ENCODE peak calls at places on chromosomes 6 and 20, in four cellular contexts. Z is HCT116, J is Panc1, T is SK-N-SH. K is an unnamed sample. For H3K4me1, the result is how much of the 10 kb centered on the place peaks cover.

GRCh38 chr6:139544699-139545052 is 170.2 kb upstream of the CITED2 start:
- DNase-seq in Z (no peak), J (no peak), T (no peak), K (no peak)

GRCh38 chr6:107690864-107691661 is 133.1 kb downstream of the SCML4 start:
- DNase-seq in Z (no peak), J (no peak), T (no peak), K (no peak)

GRCh38 chr20:57609086-57609841 is 11.0 kb downstream of the ZBP1 start:
- DNase-seq in Z (no peak), J (no peak), T (no peak), K (no peak)

GRCh38 chr6:69164564-69165252 is 529.6 kb downstream of the ADGRB3 start:
- DNase-seq in Z (no peak), J (no peak), T (peak), K (no peak)

GRCh38 chr20:54340667-54341081 is 132.8 kb downstream of the PFDN4 start:
- DNase-seq in Z (no peak), J (no peak), T (no peak), K (no peak)

GRCh38 chr6:121890307-121890910 is 455.0 kb downstream of the GJA1 start:
- DNase-seq in Z (no peak), J (no peak), T (no peak), K (no peak)

GRCh38 chr20:43667341-43668132 is 623 bp downstream of the MYBL2 start:
- DNase-seq in Z (no peak), J (no peak), T (peak), K (peak)

GRCh38 chr6:19999319-20000191 is 162.4 kb downstream of the ID4 start:
- DNase-seq in Z (peak), J (no peak), T (no peak), K (no peak)

GRCh38 chr6:151330130-151330715 is 61.1 kb downstream of the ZBTB2 start:
- DNase-seq in Z (no peak), J (no peak), T (peak), K (no peak)

GRCh38 chr6:20203561-20204528 is 8.4 kb downstream of the MBOAT1 start:
- DNase-seq in Z (no peak), J (no peak), T (no peak), K (no peak)

GRCh38 chr6:34638834-34639736 is 57.5 kb downstream of the ILRUN start:
- DNase-seq in Z (no peak), J (no peak), T (no peak), K (no peak)

GRCh38 chr6:14784596-14785360 is 461.1 kb upstream of the JARID2 start:
- DNase-seq in Z (no peak), J (no peak), T (no peak), K (peak)

GRCh38 chr6:4460595-4461475 is 315.4 kb upstream of the CDYL start:
- DNase-seq in Z (no peak), J (no peak), T (no peak), K (no peak)

GRCh38 chr6:113318553-113318952 is 538.6 kb upstream of the MARCKS start:
- DNase-seq in Z (no peak), J (no peak), T (no peak), K (no peak)

GRCh38 chr20:31559704-31560093 is 45.4 kb upstream of the ID1 start:
- DNase-seq in Z (no peak), J (no peak), T (no peak), K (no peak)

GRCh38 chr20:63212393-63212730 is 3.6 kb downstream of the YTHDF1 start:
- DNase-seq in Z (no peak), J (no peak), T (no peak), K (no peak)

GRCh38 chr20:44264287-44264686 is 17.2 kb downstream of the GDAP1L1 start:
- DNase-seq in Z (no peak), J (no peak), T (no peak), K (no peak)

GRCh38 chr6:31568537-31568961 is 3.5 kb upstream of the LTA start:
- DNase-seq in Z (no peak), J (no peak), T (no peak), K (no peak)

GRCh38 chr20:57611605-57612311 is 8.5 kb downstream of the ZBP1 start:
- DNase-seq in Z (no peak), J (no peak), T (no peak), K (no peak)

GRCh38 chr6:83057705-83058321 is 7.8 kb downstream of the UBE3D start:
- DNase-seq in Z (peak), J (no peak), T (peak), K (peak)

GRCh38 chr20:44921447-44921846 is 11.6 kb downstream of the PABPC1L start:
- DNase-seq in Z (no peak), J (no peak), T (no peak), K (no peak)

GRCh38 chr6:14429396-14429795 is 311.8 kb downstream of the CD83 start:
- DNase-seq in Z (no peak), J (no peak), T (no peak), K (no peak)

GRCh38 chr6:134303903-134304302 is 14.0 kb downstream of the SGK1 start:
- DNase-seq in Z (no peak), J (no peak), T (no peak), K (no peak)

GRCh38 chr6:63307581-63308246 is 12.1 kb downstream of the LGSN start:
- DNase-seq in Z (peak), J (peak), T (peak), K (no peak)

GRCh38 chr20:53926428-53927028 is 143.9 kb downstream of the BCAS1 start:
- DNase-seq in Z (no peak), J (peak), T (no peak), K (no peak)

GRCh38 chr6:35080821-35081425 is 60.2 kb downstream of the TCP11 start:
- DNase-seq in Z (no peak), J (no peak), T (no peak), K (no peak)

GRCh38 chr6:167984144-167984719 is 13.2 kb upstream of the KIF25 start:
- DNase-seq in Z (no peak), J (no peak), T (no peak), K (peak)

GRCh38 chr20:64139200-64140081 is 24.8 kb upstream of the MYT1 start:
- DNase-seq in Z (no peak), J (no peak), T (peak), K (no peak)

GRCh38 chr6:149806127-149806526 is 56.6 kb downstream of the PCMT1 start:
- DNase-seq in Z (no peak), J (no peak), T (no peak), K (no peak)

GRCh38 chr20:15756401-15756800 is 816.8 kb downstream of the KIF16B start:
- DNase-seq in Z (no peak), J (no peak), T (no peak), K (no peak)

GRCh38 chr20:24804481-24805206 is 144.4 kb upstream of the CST7 start:
- DNase-seq in Z (no peak), J (no peak), T (no peak), K (no peak)

GRCh38 chr20:34112600-34113061 is 588 bp upstream of the EIF2S2 start:
- DNase-seq in Z (no peak), J (no peak), T (peak), K (no peak)

GRCh38 chr20:49594143-49594928 is 26.4 kb upstream of the PTGIS start:
- DNase-seq in Z (no peak), J (no peak), T (no peak), K (no peak)

GRCh38 chr6:45493761-45494160 is 116.0 kb upstream of the SUPT3H start:
- DNase-seq in Z (no peak), J (no peak), T (no peak), K (no peak)
- H3K4me1 ChIP-seq in Z (under half), J (under half), T (under half), K (under half)

GRCh38 chr6:42981866-42982265 is 2.5 kb upstream of the PPP2R5D start:
- DNase-seq in Z (no peak), J (no peak), T (no peak), K (no peak)

GRCh38 chr6:42978793-42979522 is at the start of gene PEX6:
- DNase-seq in Z (peak), J (peak), T (peak), K (peak)

GRCh38 chr6:42979523-42980177 is 669 bp upstream of the PEX6 start:
- DNase-seq in Z (no peak), J (no peak), T (peak), K (no peak)

GRCh38 chr6:42974919-42975505 is 4.0 kb downstream of the PEX6 start:
- DNase-seq in Z (no peak), J (no peak), T (no peak), K (no peak)

DNA sequence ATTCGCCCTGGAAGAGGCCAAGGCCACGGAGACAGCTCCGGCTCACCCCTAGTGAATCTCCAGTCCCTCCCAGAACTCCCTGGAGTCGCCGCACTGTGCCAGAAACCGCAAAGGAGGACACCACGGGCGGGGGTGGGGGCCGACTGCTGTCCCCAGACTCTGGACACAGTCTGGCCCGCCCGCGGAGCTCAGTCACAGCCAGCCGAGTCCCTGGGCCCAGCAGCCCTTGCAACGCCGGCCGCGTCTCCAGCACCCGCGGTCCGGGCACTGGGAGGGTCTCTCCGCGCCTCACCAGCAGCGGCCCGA is 541 bp downstream of the PEX6 start:
- DNase-seq in Z (no peak), J (no peak), T (no peak), K (no peak)
- TF ChIP-seq SIN3A in Z (no peak), J (no peak), T (no peak), K (no peak)

DNA sequence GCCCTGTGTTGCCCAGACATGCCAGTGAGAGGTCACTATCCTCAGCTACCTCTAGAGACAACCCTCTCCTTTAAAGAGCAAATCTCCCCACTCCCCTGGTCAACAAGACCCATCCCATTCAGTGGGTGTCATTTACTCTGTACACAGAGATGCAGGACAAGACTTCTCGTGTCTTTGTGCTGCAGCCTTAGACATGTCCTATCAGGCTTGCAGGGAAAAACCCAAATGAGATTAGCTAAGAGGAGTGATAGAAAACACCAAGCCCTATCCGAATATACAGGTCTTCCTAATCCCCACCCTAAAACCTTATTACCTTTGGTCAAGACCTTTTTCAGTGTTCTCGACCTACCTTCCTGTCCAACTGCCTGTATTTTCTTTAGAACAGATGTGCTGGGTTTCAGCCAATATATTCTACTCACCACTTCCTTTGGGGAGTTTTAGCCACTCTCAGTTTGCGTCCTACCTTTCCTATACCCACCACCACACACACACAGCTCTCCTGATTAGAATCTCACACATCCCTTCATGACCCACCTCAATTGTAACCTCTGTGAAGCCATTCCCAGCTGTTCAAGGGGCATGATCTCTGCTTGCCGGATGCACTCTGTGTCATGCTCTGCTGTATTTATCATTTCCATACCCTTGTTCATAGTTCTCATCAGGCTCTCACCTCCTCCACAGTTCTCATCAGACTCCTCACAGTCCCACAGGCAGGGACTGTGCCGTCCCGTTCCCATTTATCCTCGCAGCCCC is 39.7 kb downstream of the TRAM2 start:
- DNase-seq in Z (no peak), J (no peak), T (no peak), K (no peak)
- H3K4me3 ChIP-seq in Z (no peak), J (no peak), T (no peak), K (no peak)

GRCh38 chr6:143742955-143743255 is 65.1 kb downstream of the PHACTR2 start:
- DNase-seq in Z (no peak), J (no peak), T (no peak), K (no peak)

GRCh38 chr6:143743256-143744166 is 65.7 kb downstream of the PHACTR2 start:
- DNase-seq in Z (no peak), J (no peak), T (no peak), K (no peak)

GRCh38 chr6:143741480-143741879 is 63.7 kb downstream of the PHACTR2 start:
- DNase-seq in Z (no peak), J (no peak), T (no peak), K (no peak)

GRCh38 chr6:143740213-143740612 is 62.4 kb downstream of the PHACTR2 start:
- DNase-seq in Z (no peak), J (no peak), T (no peak), K (no peak)

GRCh38 chr6:143742070-143742954 is 64.5 kb downstream of the PHACTR2 start:
- DNase-seq in Z (no peak), J (no peak), T (no peak), K (no peak)
- H3K4me1 ChIP-seq in Z (under half), J (half or more), T (under half), K (under half)

GRCh38 chr6:90078513-90079289 is 184.4 kb downstream of the GJA10 start:
- DNase-seq in Z (no peak), J (no peak), T (no peak), K (no peak)

GRCh38 chr6:90083891-90084290 is 189.6 kb downstream of the GJA10 start:
- DNase-seq in Z (no peak), J (no peak), T (no peak), K (no peak)

GRCh38 chr6:90079555-90080490 is 185.6 kb downstream of the GJA10 start:
- DNase-seq in Z (no peak), J (no peak), T (no peak), K (no peak)

GRCh38 chr6:90082847-90083246 is 188.6 kb downstream of the GJA10 start:
- DNase-seq in Z (no peak), J (no peak), T (no peak), K (no peak)

DNA sequence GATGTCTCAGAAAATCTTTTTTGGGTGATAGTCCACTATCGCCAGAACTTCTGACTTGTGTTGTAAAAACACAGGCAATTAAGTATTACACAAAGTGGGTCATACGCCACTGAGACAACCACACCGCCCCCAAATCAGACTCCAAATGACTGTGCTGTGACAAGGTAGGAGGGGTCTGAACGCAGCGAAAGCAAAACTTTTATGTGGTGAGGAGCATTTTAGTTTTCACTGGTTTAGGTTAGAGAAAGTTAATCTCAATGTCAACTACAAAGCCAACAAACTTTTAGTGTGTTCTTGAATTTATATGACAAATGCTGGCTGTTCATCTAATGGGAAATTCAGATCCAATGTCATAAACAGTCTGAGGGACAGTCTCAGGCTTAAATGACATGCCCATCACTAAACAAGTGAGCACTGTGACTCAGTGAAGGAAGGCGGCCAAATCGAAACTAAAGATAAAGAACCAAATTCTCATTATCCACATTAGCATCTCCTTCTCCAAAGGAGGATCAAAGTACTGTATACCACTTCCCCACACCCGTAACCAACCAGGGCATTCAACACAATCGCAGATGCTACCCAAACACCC is 186.7 kb downstream of the GJA10 start:
- DNase-seq in Z (no peak), J (no peak), T (no peak), K (no peak)
- TF ChIP-seq SIN3A in Z (no peak), J (no peak), T (no peak), K (no peak)

DNA sequence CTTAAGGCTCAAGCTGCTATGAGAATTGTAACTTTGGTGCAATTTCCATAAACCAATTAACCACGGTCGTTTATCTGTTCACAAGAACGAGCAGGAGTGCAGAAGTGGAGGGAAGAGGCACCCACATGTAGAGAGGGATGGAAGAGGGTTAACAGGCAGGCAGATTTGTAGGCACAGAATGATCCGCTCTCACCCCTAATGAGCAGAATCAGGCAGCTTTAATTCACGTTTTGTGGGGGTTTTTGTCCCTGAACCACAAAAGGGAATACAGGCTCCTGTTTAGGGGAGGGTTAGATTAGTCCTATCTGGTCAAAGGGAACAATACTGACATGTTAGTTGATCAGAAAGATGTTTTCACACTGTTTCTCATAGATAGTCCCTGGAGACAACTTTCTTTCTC is 959.1 kb downstream of the TFAP2A start:
- DNase-seq in Z (no peak), J (no peak), T (no peak), K (no peak)
- H3K4me3 ChIP-seq in Z (no peak), J (no peak), T (no peak), K (no peak)

DNA sequence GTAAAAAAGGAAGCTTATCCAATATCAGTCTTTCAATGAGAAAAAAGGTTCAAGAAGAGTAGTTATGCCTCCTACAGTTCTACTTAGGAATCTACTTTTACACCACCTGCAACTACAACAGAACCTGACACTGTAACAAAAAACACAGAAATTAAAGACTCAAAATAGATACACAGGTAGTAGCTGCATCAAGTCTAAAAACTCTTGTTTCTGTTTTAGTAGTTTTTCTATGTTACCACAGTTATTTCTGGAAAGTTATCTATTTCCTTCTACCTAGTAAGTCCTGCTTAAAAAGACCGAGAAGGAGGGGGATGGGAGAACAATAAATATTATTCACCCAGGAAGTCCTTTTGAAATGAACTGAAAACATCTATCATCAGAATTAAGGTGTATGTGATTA is 52.5 kb downstream of the ATG5 start:
- DNase-seq in Z (no peak), J (no peak), T (no peak), K (no peak)
- H3K4me1 ChIP-seq in Z (under half), J (under half), T (under half), K (under half)

GRCh38 chr6:52503853-52504777 is 72.7 kb downstream of the TRAM2 start:
- DNase-seq in Z (peak), J (peak), T (peak), K (no peak)
- TF ChIP-seq SIN3A in Z (peak), J (no peak), T (no peak), K (no peak)

GRCh38 chr6:86942761-86943526 is 5.6 kb downstream of the HTR1E start:
- DNase-seq in Z (no peak), J (no peak), T (no peak), K (no peak)

GRCh38 chr6:86938814-86939213 is 1.5 kb downstream of the HTR1E start:
- DNase-seq in Z (no peak), J (no peak), T (no peak), K (no peak)

GRCh38 chr6:86934365-86934764 is 3.0 kb upstream of the HTR1E start:
- DNase-seq in Z (no peak), J (no peak), T (no peak), K (no peak)

GRCh38 chr6:86936834-86937218 is 502 bp upstream of the HTR1E start:
- DNase-seq in Z (no peak), J (no peak), T (no peak), K (no peak)

DNA sequence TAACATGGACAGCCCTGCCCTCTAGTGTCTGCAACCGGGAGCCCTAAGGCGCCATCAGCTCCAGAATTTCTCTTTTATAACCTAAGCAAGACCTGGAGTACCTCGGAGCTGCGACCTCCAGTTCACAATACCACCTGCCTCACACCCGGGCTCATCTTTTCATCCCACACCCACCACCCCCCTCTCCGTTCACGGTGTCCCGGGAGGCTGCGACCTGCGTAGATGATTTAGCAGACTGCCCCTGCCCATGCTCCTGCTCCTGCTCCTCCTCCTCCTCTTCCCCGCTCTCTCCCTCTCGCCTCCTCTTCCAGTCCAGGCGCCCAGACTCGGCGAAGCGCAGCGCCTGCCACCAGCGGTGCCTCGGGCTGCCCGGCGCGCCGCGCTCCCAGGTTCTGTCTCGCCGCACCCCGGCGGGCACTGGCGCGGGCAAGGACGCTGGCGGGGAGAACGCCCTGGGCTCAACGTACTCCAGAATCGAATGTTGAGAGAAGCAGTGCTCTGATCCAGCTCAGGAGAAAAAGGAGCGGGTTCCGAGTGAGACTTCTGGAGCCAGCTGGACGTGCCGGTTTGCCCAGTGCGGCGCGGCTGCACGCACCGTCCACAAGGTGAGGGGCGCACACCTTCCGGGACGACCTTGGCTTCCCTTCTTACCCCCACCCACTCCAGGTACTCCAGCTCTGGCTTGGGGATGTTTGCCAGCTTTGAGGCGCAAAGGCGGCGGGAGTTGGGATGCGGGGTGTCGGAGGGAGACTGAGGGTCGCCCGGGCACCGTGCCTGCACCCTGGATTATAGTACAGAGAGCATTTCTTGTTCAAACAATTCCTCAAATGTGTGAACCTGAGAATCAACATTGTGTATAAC is at the start of gene HTR1E:
- DNase-seq in Z (peak), J (no peak), T (peak), K (no peak)
- H3K4me3 ChIP-seq in Z (no peak), J (peak), T (peak), K (peak)

K was measured in H1.